ENCODE peak calls at places on chromosomes 11 and 22, in five cellular contexts. C, X, B, P and K are unnamed samples.

GRCh38 chr22:47432683-47433082 is 670.2 kb downstream of the TBC1D22A start:
- DNase-seq in P (no peak), X (no peak), B (no peak), C (no peak), K (no peak)

GRCh38 chr22:20571531-20572007 is 64.2 kb downstream of the MED15 start:
- DNase-seq in B (peak), P (peak), C (peak), X (peak), K (no peak)

GRCh38 chr11:112005422-112006094 is 19.6 kb upstream of the DLAT start:
- DNase-seq in B (no peak), X (no peak), P (no peak), C (no peak), K (no peak)

GRCh38 chr11:87445002-87445401 is 407.3 kb downstream of the TMEM135 start:
- DNase-seq in C (no peak), X (no peak), B (no peak), P (no peak), K (no peak)

GRCh38 chr22:23151827-23152226 is 6.5 kb downstream of the RAB36 start:
- DNase-seq in X (no peak), B (no peak), C (no peak), P (no peak), K (no peak)

GRCh38 chr11:57310630-57311086 is 14.1 kb downstream of the TNKS1BP1 start:
- DNase-seq in C (no peak), B (peak), P (no peak), X (no peak), K (no peak)

GRCh38 chr11:66113132-66113856 is 43.2 kb downstream of the PACS1 start:
- DNase-seq in X (no peak), B (peak), P (no peak), C (no peak), K (no peak)

GRCh38 chr11:130212431-130212961 is 52.9 kb downstream of the ST14 start:
- DNase-seq in C (peak), B (no peak), X (no peak), P (peak), K (no peak)

DNA sequence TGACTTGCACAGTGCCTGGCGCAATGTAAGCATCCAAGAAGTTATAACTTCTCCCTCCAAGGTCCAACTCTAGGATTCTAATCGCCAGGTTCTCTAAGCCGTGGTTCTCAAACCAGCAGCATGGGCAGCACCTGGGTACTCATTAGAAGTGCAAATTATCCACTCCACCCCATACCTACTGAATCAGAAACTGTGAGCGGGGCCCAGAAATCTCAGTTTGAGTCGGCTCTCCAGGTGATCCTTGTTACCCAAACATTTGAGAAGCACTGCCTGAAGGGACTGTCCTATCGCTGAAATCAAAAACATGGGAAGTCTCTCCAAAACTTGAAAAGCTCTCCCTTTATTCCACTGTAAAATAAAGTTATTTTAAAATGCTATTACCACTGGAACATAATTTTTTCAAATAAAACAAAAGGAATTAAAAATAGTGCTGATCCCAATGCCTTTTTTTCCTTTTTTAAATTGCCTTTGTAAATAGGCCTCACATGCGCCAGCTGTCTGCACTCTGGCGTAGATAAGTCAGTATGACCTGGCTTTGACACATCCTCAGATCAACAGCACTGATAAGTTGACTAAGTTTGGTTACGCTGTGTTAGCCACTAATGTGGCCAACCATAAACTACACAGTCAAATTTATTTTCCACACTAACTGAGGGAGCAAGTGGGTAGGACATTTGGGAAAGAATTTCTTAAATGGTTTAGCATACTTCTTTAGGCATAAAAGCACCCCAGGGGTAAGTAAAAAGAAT is 8.4 kb upstream of the CTR9 start:
- DNase-seq in X (peak), C (no peak), B (no peak), P (peak), K (no peak)
- TF ChIP-seq GABPA in X (no peak), C (no peak), B (no peak), P (no peak), K (no peak)

GRCh38 chr11:32892355-32893090 is at the start of gene QSER1:
- DNase-seq in B (peak), P (peak), X (peak), C (peak), K (peak)

GRCh38 chr11:32888805-32889204 is 3.8 kb upstream of the QSER1 start:
- DNase-seq in P (no peak), X (no peak), C (no peak), B (no peak), K (no peak)

GRCh38 chr11:32893091-32893946 is 708 bp downstream of the QSER1 start:
- DNase-seq in X (peak), C (peak), P (peak), B (peak), K (peak)

GRCh38 chr11:32891657-32892354 is 805 bp upstream of the QSER1 start:
- DNase-seq in B (no peak), C (no peak), P (no peak), X (peak), K (no peak)

DNA sequence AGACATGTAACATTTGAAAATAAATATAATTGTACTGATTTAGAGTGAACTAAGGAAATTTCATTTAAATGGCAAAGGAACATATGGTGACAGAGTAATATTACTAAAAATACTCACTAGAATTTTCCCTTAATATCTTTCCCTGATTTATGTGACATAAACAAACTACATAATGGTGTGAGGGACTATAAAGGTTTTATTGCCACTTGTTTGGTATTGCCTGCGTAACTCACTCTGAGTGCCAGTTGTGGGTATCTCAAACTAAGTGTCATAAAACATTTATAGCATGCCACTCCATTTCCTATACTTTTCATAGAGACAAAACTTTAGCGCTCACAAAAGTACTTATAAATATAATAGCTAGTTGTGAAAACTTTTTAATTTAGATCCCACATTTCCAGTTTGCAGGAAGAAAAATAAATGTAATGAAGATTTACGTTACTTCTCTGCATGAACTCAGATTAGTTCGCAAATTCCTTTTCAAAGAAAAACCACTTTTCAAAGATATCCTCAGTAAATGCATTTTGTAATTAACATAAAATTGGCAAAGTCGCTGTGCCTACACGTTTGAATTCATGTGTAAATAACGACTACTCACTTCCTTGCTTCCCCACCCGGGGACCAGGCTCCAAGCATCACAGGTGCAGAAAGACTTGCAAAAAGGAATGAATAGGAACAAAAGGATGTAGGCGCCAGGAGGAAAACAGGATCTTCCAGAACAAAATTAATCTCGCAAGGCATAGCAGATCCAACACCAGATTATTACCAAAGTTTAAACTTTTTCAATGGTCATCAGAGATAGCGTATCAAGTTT is 1.6 kb upstream of the QSER1 start:
- DNase-seq in P (no peak), B (no peak), X (no peak), C (no peak), K (no peak)
- TF ChIP-seq GABPA in P (no peak), B (no peak), X (no peak), C (no peak), K (no peak)

GRCh38 chr11:64725601-64726139 is 2.7 kb upstream of the NRXN2 start:
- DNase-seq in P (no peak), C (no peak), B (no peak), X (no peak), K (no peak)
- TF ChIP-seq GABPA in P (no peak), C (no peak), B (no peak), X (no peak), K (no peak)

DNA sequence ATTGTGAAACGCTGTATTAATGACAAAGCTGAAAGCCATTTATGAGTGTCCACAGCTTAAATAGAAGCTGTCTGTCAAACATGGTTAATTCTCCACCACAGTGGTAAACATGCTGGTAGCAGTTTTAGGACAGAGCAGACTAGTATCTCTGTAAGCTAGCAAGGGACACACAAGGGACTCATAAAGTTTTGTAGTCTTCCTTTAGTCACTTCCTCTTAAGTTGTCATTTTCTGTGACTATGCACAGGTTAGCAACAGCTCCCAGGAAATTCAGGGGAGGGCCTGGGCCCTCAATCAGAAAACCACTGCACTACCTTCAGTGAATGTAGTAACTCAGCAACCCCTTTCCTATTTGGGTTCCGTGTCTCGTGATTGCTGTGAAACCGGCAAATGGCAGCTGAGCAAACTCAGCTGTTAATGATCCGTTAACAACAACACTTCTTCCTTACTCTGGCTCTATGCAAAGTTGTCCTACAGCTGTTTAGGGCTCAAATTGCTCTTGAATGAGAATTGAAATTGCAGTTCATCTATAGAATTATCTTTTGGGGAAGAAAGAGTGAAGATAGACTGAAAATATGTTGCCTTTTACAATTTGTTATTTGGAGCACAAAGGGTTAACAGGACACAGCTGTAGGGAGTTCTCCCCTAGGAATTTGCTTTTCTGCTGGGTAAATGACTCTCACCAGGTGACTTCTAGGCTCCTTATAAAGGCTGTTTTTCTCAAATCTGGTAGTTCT is at the start of gene MMP26:
- DNase-seq in P (no peak), B (no peak), X (no peak), C (peak), K (no peak)
- TF ChIP-seq GABPA in P (no peak), B (no peak), X (no peak), C (no peak), K (no peak)

DNA sequence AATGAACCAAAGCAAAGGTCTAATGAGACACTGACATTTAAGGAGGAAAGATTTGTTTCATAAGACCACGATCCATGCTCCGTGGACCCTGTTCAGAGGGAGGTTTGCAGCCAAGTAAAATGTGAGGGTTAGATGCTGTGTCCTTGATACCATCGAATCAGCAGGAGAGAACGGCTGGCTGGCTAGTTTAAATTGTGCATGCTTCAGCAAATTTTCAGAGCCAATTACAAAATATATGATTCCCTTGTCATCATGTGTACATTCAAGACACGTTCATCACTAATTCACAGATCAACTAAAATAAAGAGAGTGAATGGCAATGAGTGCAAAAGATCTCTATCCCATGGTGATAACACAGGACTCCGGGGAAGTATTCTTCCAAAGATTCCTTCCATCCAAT is 960.9 kb upstream of the FAT3 start:
- DNase-seq in X (no peak), P (no peak), C (no peak), B (no peak), K (no peak)
- TF ChIP-seq GABPA in X (no peak), P (no peak), C (no peak), B (no peak), K (no peak)

GRCh38 chr11:59939482-59939881 is 1.2 kb downstream of the OOSP1 start:
- DNase-seq in C (no peak), P (no peak), B (no peak), X (no peak), K (no peak)
- TF ChIP-seq GABPA in C (no peak), P (no peak), B (no peak), X (no peak), K (no peak)

GRCh38 chr11:124712392-124712791 is 27.4 kb upstream of the NRGN start:
- DNase-seq in B (no peak), P (no peak), C (no peak), X (no peak), K (no peak)

DNA sequence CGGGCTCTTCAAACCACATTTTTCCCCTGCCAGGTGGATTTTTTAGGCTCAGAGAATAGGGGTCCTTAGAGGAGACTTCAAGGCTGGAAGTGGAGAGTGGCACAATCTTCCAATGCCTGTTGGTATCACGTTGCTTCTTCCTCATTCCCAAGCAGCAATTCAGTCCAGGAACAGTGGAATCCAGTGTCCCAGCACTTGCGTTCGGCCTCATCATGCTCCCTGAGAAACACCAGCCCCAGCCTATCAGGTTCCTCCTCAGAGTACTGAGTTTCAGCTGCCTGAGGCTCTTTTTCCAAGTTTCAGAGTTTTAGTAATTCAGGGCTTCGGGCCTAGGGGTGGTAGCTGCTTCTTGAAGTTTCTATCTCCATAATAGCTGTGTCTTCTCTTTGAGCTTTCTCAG is 31.9 kb upstream of the NRGN start:
- DNase-seq in X (no peak), P (no peak), C (no peak), B (no peak), K (no peak)
- TF ChIP-seq GABPA in X (no peak), P (no peak), C (no peak), B (no peak), K (no peak)

GRCh38 chr11:29061452-29061851 is 953.3 kb downstream of the METTL15 start:
- DNase-seq in C (no peak), P (no peak), X (no peak), B (no peak), K (no peak)

DNA sequence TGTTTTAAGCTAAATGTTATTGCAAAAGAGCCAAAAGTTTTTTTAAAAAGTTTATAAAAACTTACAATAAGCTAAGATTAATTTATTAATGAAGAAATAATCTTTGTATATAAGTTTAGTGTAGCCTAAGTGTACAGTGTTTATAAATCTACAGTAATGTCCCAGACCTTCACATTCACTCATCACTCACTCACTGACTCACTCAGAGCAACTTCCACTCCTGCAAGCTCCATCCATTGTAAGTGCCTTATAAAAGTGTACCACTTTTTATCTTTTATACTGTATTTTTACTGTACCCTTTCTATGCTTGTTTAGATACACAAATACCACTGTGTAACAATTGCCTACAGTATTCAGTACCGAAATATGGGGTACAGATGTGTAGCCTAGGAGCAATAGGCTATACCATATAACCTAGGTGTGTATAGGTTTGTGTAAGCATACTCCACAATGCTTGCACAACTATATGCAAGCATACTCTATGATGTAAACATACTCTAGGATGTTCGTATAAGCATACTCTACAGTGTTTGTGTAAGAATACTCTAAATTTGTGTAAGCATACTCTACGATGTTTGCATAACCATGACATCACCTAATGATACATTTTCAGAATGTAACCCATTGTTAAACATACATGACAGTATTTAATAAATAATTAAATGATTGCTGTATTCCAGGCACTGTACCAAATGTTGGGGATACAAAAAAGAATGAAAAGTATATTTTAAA is 953.0 kb downstream of the KCNA4 start:
- DNase-seq in P (no peak), X (no peak), B (no peak), C (no peak), K (no peak)
- TF ChIP-seq GABPA in P (no peak), X (no peak), B (no peak), C (no peak), K (no peak)

DNA sequence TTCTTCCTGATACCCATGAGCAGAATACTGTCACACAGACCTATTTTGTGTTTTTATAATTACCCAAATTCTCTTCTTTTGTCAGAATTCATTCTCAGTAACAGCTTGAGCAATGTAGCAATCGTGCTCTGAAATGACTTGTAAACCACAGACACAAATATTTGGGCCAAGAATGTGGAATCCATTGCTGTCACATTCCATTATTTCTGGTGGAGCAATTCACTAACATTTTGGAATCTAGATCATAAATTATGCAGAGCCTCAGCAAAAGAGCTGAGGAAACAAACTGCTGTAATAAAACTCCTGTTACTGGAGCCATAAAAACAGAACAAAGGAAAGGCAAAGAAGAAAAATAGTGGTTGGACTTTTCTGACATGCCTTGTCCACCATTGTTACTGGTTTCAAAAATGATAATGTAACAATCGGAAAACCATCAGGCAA is 223.3 kb upstream of the PITPNB start:
- DNase-seq in B (peak), C (no peak), P (no peak), X (no peak), K (no peak)
- TF ChIP-seq GABPA in B (no peak), C (no peak), P (no peak), X (no peak), K (no peak)